ENCODE peak calls at places on chromosomes 3 and 15, in eight cellular contexts. One of them, this sample, is unnamed.

GRCh38 chr3:45003859-45004258 is 22.2 kb upstream of the CLEC3B start:
- DNase-seq in breast epithelium: no peak
- DNase-seq in thyroid gland: no peak
- DNase-seq in right cardiac atrium: no peak
- DNase-seq in astrocyte of the cerebellum: no peak
- DNase-seq in tibial nerve: no peak
- DNase-seq in mesendoderm: no peak
- DNase-seq in foreskin fibroblast: no peak
- DNase-seq in this sample: no peak

GRCh38 chr3:112738366-112738765 is 97.4 kb upstream of the CCDC80 start:
- DNase-seq in breast epithelium: no peak
- DNase-seq in mesendoderm: no peak
- DNase-seq in astrocyte of the cerebellum: no peak
- DNase-seq in foreskin fibroblast: peak; percentile 40
- DNase-seq in tibial nerve: no peak
- DNase-seq in right cardiac atrium: no peak
- DNase-seq in thyroid gland: no peak
- DNase-seq in this sample: no peak

GRCh38 chr3:481680-482079 is 285.1 kb downstream of the CHL1 start:
- DNase-seq in astrocyte of the cerebellum: no peak
- DNase-seq in thyroid gland: no peak
- DNase-seq in breast epithelium: no peak
- DNase-seq in foreskin fibroblast: no peak
- DNase-seq in mesendoderm: peak; percentile 33
- DNase-seq in tibial nerve: no peak
- DNase-seq in right cardiac atrium: no peak
- DNase-seq in this sample: no peak

GRCh38 chr3:46926039-46926438 is 48.5 kb downstream of the PTH1R start:
- DNase-seq in mesendoderm: no peak
- DNase-seq in tibial nerve: no peak
- DNase-seq in breast epithelium: no peak
- DNase-seq in right cardiac atrium: peak; percentile 54
- DNase-seq in foreskin fibroblast: peak; percentile 87
- DNase-seq in astrocyte of the cerebellum: peak; percentile 9
- DNase-seq in thyroid gland: peak; percentile 92
- DNase-seq in this sample: peak; percentile 82

GRCh38 chr3:155853214-155854146 is 747 bp downstream of the SLC33A1 start:
- DNase-seq in tibial nerve: peak; percentile 7
- DNase-seq in mesendoderm: peak; percentile 70
- DNase-seq in right cardiac atrium: peak; percentile 72
- DNase-seq in foreskin fibroblast: peak; percentile 29
- DNase-seq in thyroid gland: no peak
- DNase-seq in astrocyte of the cerebellum: no peak
- DNase-seq in breast epithelium: no peak
- DNase-seq in this sample: peak; percentile 37

GRCh38 chr3:99666201-99666600 is 27.8 kb downstream of the COL8A1 start:
- DNase-seq in astrocyte of the cerebellum: no peak
- DNase-seq in right cardiac atrium: no peak
- DNase-seq in thyroid gland: peak; percentile 52
- DNase-seq in foreskin fibroblast: peak; percentile 58
- DNase-seq in breast epithelium: no peak
- DNase-seq in tibial nerve: no peak
- DNase-seq in mesendoderm: no peak
- DNase-seq in this sample: peak; percentile 46

GRCh38 chr3:52789746-52790040 is 4.9 kb upstream of the ITIH3 start:
- DNase-seq in foreskin fibroblast: no peak
- DNase-seq in right cardiac atrium: peak; percentile 35
- DNase-seq in tibial nerve: no peak
- DNase-seq in thyroid gland: no peak
- DNase-seq in breast epithelium: no peak
- DNase-seq in astrocyte of the cerebellum: no peak
- DNase-seq in mesendoderm: no peak
- DNase-seq in this sample: no peak

GRCh38 chr3:191355406-191355805 is 25.1 kb upstream of the UTS2B start:
- DNase-seq in foreskin fibroblast: no peak
- DNase-seq in tibial nerve: no peak
- DNase-seq in right cardiac atrium: no peak
- DNase-seq in astrocyte of the cerebellum: no peak
- DNase-seq in mesendoderm: no peak
- DNase-seq in thyroid gland: no peak
- DNase-seq in breast epithelium: no peak
- DNase-seq in this sample: no peak

GRCh38 chr3:141370065-141370533 is 1.8 kb downstream of the ZBTB38 start:
- DNase-seq in tibial nerve: peak; percentile 69
- DNase-seq in mesendoderm: peak; percentile 98
- DNase-seq in astrocyte of the cerebellum: peak; percentile 79
- DNase-seq in breast epithelium: no peak
- DNase-seq in thyroid gland: peak; percentile 36
- DNase-seq in right cardiac atrium: no peak
- DNase-seq in foreskin fibroblast: peak; percentile 82
- DNase-seq in this sample: peak; percentile 60

DNA sequence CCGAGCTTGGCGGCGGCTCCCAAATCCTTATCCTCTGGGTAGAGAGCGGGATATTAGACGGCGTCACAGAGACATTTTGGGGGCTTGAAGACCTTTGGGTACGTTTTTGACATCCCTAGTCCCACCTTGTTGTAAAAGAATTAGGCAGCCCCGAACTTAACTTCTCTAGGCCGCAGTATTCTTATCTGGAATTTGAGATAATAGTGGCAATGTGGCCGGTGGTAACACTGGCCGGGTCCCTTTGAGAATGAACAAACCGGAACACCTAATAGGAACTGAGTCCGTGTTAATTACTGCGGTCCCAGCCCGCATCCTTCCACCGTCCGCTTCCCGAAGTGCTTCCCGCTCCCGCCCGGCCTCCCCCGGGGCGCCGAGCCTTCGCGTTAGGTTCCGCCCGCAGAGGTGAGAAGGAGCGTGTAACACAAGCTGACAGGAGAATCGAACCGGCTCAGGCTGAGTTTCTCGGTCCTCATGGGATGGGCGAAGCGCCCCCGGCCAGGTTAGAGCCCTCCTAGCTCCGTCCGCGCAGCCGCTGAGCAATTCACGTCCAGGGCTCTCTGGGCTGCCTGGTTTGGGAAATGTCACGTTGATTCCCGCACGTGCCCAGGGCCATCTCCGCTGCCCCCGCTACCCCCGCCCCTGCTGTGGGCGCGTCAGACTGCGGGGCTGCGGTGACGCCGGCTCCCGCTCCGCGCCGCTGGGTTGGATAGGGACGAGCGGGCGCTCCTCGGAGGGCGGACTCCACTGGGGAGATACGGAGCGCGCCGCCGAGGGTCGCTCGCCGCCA is 826 bp downstream of the CLDN11 start:
- DNase-seq in thyroid gland: peak; percentile 21
- DNase-seq in breast epithelium: no peak
- DNase-seq in right cardiac atrium: peak; percentile 82
- DNase-seq in foreskin fibroblast: peak; percentile 33
- DNase-seq in mesendoderm: peak; percentile 78
- DNase-seq in tibial nerve: no peak
- DNase-seq in astrocyte of the cerebellum: no peak
- DNase-seq in this sample: no peak
- H3K4me3 ChIP-seq in thyroid gland: no peak overlapping the region
- H3K4me3 ChIP-seq in breast epithelium: peak overlapping the region; percentile 49
- H3K4me3 ChIP-seq in right cardiac atrium: peak overlapping the region; percentile 49
- H3K4me3 ChIP-seq in foreskin fibroblast: peak overlapping the region; percentile 77
- H3K4me3 ChIP-seq in mesendoderm: peak overlapping the region; percentile 47
- H3K4me3 ChIP-seq in tibial nerve: peak overlapping the region; percentile 55
- H3K4me3 ChIP-seq in astrocyte of the cerebellum: peak overlapping the region; percentile 87
- H3K4me3 ChIP-seq in this sample: peak overlapping the region; percentile 44

GRCh38 chr15:40508216-40508615 is 37.4 kb downstream of the CHST14 start:
- DNase-seq in thyroid gland: no peak
- DNase-seq in astrocyte of the cerebellum: no peak
- DNase-seq in tibial nerve: no peak
- DNase-seq in foreskin fibroblast: no peak
- DNase-seq in breast epithelium: no peak
- DNase-seq in right cardiac atrium: no peak
- DNase-seq in mesendoderm: no peak
- DNase-seq in this sample: no peak

GRCh38 chr15:40512440-40512839 is 41.7 kb downstream of the CHST14 start:
- DNase-seq in mesendoderm: no peak
- DNase-seq in thyroid gland: no peak
- DNase-seq in astrocyte of the cerebellum: no peak
- DNase-seq in foreskin fibroblast: no peak
- DNase-seq in right cardiac atrium: no peak
- DNase-seq in breast epithelium: no peak
- DNase-seq in tibial nerve: no peak
- DNase-seq in this sample: no peak

GRCh38 chr15:40511093-40511471 is 40.3 kb downstream of the CHST14 start:
- DNase-seq in breast epithelium: no peak
- DNase-seq in mesendoderm: peak; percentile 15
- DNase-seq in foreskin fibroblast: no peak
- DNase-seq in astrocyte of the cerebellum: no peak
- DNase-seq in thyroid gland: no peak
- DNase-seq in right cardiac atrium: no peak
- DNase-seq in tibial nerve: no peak
- DNase-seq in this sample: no peak

GRCh38 chr15:40510201-40510600 is 39.4 kb downstream of the CHST14 start:
- DNase-seq in breast epithelium: no peak
- DNase-seq in foreskin fibroblast: no peak
- DNase-seq in thyroid gland: no peak
- DNase-seq in mesendoderm: peak; percentile 39
- DNase-seq in astrocyte of the cerebellum: no peak
- DNase-seq in right cardiac atrium: no peak
- DNase-seq in tibial nerve: no peak
- DNase-seq in this sample: no peak

GRCh38 chr15:40511472-40512133 is 40.8 kb downstream of the CHST14 start:
- DNase-seq in thyroid gland: peak; percentile 77
- DNase-seq in astrocyte of the cerebellum: no peak
- DNase-seq in foreskin fibroblast: peak; percentile 76
- DNase-seq in right cardiac atrium: peak; percentile 94
- DNase-seq in tibial nerve: peak; percentile 34
- DNase-seq in breast epithelium: peak; percentile 84
- DNase-seq in mesendoderm: peak; percentile 74
- DNase-seq in this sample: peak; percentile 29
- H3K4me3 ChIP-seq in thyroid gland: peak overlapping the region; percentile 13
- H3K4me3 ChIP-seq in astrocyte of the cerebellum: peak overlapping the region; percentile 51
- H3K4me3 ChIP-seq in foreskin fibroblast: peak overlapping the region; percentile 56
- H3K4me3 ChIP-seq in right cardiac atrium: peak overlapping the region; percentile 44
- H3K4me3 ChIP-seq in tibial nerve: peak overlapping the region; percentile 52
- H3K4me3 ChIP-seq in breast epithelium: peak overlapping the region; percentile 48
- H3K4me3 ChIP-seq in mesendoderm: peak overlapping the region; percentile 32
- H3K4me3 ChIP-seq in this sample: peak overlapping the region; percentile 59

GRCh38 chr3:159273070-159273469 is 471.2 kb downstream of the MFSD1 start:
- DNase-seq in breast epithelium: no peak
- DNase-seq in right cardiac atrium: no peak
- DNase-seq in thyroid gland: no peak
- DNase-seq in mesendoderm: peak; percentile 53
- DNase-seq in foreskin fibroblast: no peak
- DNase-seq in tibial nerve: no peak
- DNase-seq in astrocyte of the cerebellum: no peak
- DNase-seq in this sample: no peak
- H3K4me3 ChIP-seq in breast epithelium: no peak overlapping the region
- H3K4me3 ChIP-seq in right cardiac atrium: no peak overlapping the region
- H3K4me3 ChIP-seq in thyroid gland: no peak overlapping the region
- H3K4me3 ChIP-seq in mesendoderm: no peak overlapping the region
- H3K4me3 ChIP-seq in foreskin fibroblast: no peak overlapping the region
- H3K4me3 ChIP-seq in tibial nerve: no peak overlapping the region
- H3K4me3 ChIP-seq in astrocyte of the cerebellum: no peak overlapping the region
- H3K4me3 ChIP-seq in this sample: no peak overlapping the region

GRCh38 chr3:73380735-73381532 is 243.8 kb downstream of the PDZRN3 start:
- DNase-seq in tibial nerve: no peak
- DNase-seq in thyroid gland: no peak
- DNase-seq in breast epithelium: no peak
- DNase-seq in foreskin fibroblast: no peak
- DNase-seq in mesendoderm: no peak
- DNase-seq in right cardiac atrium: no peak
- DNase-seq in astrocyte of the cerebellum: no peak
- DNase-seq in this sample: no peak
- H3K4me3 ChIP-seq in tibial nerve: no peak overlapping the region
- H3K4me3 ChIP-seq in thyroid gland: no peak overlapping the region
- H3K4me3 ChIP-seq in breast epithelium: no peak overlapping the region
- H3K4me3 ChIP-seq in foreskin fibroblast: no peak overlapping the region
- H3K4me3 ChIP-seq in mesendoderm: no peak overlapping the region
- H3K4me3 ChIP-seq in right cardiac atrium: no peak overlapping the region
- H3K4me3 ChIP-seq in astrocyte of the cerebellum: no peak overlapping the region
- H3K4me3 ChIP-seq in this sample: no peak overlapping the region

DNA sequence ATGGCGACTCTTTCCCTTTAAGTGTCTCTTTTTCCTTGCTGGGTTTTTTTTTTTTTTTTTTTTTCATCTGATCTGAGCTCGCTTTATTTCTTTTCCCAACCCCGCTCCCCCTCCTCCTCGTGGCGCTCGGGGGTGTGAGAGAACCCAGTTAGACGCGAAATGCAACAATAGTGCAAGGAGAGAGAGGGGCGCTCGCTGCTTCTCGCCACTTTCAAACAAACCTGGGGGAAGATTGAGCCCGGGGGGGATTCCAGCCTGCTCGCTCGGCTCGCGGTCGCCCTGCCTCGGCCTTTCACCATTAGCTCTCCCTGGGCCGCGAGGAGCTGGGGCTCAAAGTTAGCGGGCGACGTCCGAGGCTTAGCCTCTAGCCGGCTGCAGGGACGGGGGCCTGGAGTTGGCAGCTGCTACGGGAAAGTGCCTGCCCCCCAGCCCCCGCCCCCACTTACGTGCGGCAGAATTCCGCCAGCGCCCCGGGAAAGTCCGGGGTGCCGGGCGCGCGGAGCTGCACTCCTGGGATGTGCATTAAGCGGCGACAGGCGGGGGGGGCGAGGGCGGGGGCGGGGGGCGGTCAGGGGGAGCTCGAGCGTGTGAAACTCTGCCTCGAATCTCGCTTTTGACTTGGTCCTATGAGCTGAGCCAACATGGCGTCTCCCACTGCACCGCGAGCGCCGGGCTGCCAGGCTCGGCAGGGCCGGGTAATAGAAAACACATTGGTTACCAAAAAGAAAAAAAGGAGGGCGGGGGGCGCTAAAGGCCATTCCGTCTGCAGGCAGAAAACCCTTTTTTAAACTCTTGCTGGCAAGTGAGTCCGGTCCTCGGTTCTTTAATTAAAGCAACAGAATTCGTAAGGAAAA is 10.3 kb downstream of the NR2F2 start:
- DNase-seq in thyroid gland: peak; percentile 65
- DNase-seq in breast epithelium: no peak
- DNase-seq in right cardiac atrium: peak; percentile 84
- DNase-seq in astrocyte of the cerebellum: no peak
- DNase-seq in mesendoderm: peak; percentile 84
- DNase-seq in tibial nerve: no peak
- DNase-seq in foreskin fibroblast: peak; percentile 76
- DNase-seq in this sample: peak; percentile 43
- H3K4me3 ChIP-seq in thyroid gland: peak overlapping the region; percentile 33
- H3K4me3 ChIP-seq in breast epithelium: peak overlapping the region; percentile 79
- H3K4me3 ChIP-seq in right cardiac atrium: peak overlapping the region; percentile 94
- H3K4me3 ChIP-seq in astrocyte of the cerebellum: peak overlapping the region; percentile 95
- H3K4me3 ChIP-seq in mesendoderm: peak overlapping the region; percentile 44
- H3K4me3 ChIP-seq in tibial nerve: peak overlapping the region; percentile 74
- H3K4me3 ChIP-seq in foreskin fibroblast: peak overlapping the region; percentile 100
- H3K4me3 ChIP-seq in this sample: peak overlapping the region; percentile 97

GRCh38 chr3:71031914-71032521 is 551.5 kb downstream of the FOXP1 start:
- DNase-seq in tibial nerve: no peak
- DNase-seq in thyroid gland: no peak
- DNase-seq in right cardiac atrium: peak; percentile 52
- DNase-seq in mesendoderm: no peak
- DNase-seq in foreskin fibroblast: no peak
- DNase-seq in astrocyte of the cerebellum: no peak
- DNase-seq in breast epithelium: no peak
- DNase-seq in this sample: no peak
- H3K4me3 ChIP-seq in tibial nerve: no peak overlapping the region
- H3K4me3 ChIP-seq in thyroid gland: no peak overlapping the region
- H3K4me3 ChIP-seq in right cardiac atrium: no peak overlapping the region
- H3K4me3 ChIP-seq in mesendoderm: no peak overlapping the region
- H3K4me3 ChIP-seq in foreskin fibroblast: no peak overlapping the region
- H3K4me3 ChIP-seq in astrocyte of the cerebellum: no peak overlapping the region
- H3K4me3 ChIP-seq in breast epithelium: no peak overlapping the region
- H3K4me3 ChIP-seq in this sample: no peak overlapping the region

This sample was measured in tibial artery.